ENCODE peak calls at places on chromosome 19, in six cellular contexts. W is lower leg skin, E is fibroblast of pulmonary artery, F is GM23338, P is cardiac muscle cell, J is H9. V is an unnamed sample.

GRCh38 chr19:1235625-1236538 is 1.9 kb downstream of the CBARP start:
- DNase-seq in W (no peak), E (no peak), F (no peak), P (no peak), J (no peak), V (no peak)

GRCh38 chr19:38729653-38730469 is 14.4 kb downstream of the CAPN12 start:
- DNase-seq in W (peak), E (peak), F (peak), P (peak), J (peak), V (peak)

GRCh38 chr19:17244618-17245534 is 843 bp downstream of the NR2F6 start:
- DNase-seq in W (no peak), E (no peak), F (peak), P (no peak), J (no peak), V (no peak)

GRCh38 chr19:4358709-4359626 is 15.6 kb downstream of the MPND start:
- DNase-seq in W (no peak), E (no peak), F (no peak), P (no peak), J (no peak), V (no peak)

GRCh38 chr19:1067341-1068103 is 555 bp downstream of the ARHGAP45 start:
- DNase-seq in W (no peak), E (no peak), F (no peak), P (no peak), J (no peak), V (no peak)

GRCh38 chr19:1572795-1573194 is 4.7 kb upstream of the MEX3D start:
- DNase-seq in W (no peak), E (no peak), F (no peak), P (no peak), J (no peak), V (no peak)

GRCh38 chr19:54160948-54161347 is 1.4 kb upstream of the LENG1 start:
- DNase-seq in W (no peak), E (no peak), F (peak), P (no peak), J (no peak), V (no peak)

GRCh38 chr19:34500656-34501120 is 19.1 kb downstream of the WTIP start:
- DNase-seq in W (no peak), E (no peak), F (peak), P (no peak), J (no peak), V (no peak)

GRCh38 chr19:27752530-27753184 is 1460.3 kb downstream of the UQCRFS1 start:
- DNase-seq in W (no peak), E (no peak), F (no peak), P (no peak), J (no peak), V (no peak)

GRCh38 chr19:37928527-37929286 is 21.7 kb downstream of the SIPA1L3 start:
- DNase-seq in W (no peak), E (no peak), F (peak), P (no peak), J (peak), V (no peak)

GRCh38 chr19:54011507-54012211 is 20.2 kb downstream of the CACNG6 start:
- DNase-seq in W (no peak), E (no peak), F (peak), P (no peak), J (peak), V (no peak)

GRCh38 chr19:33860691-33861090 is 64.0 kb downstream of the KCTD15 start:
- DNase-seq in W (no peak), E (no peak), F (no peak), P (no peak), J (no peak), V (no peak)

GRCh38 chr19:5694167-5694951 is 4.3 kb downstream of the RPL36 start:
- DNase-seq in W (no peak), E (no peak), F (no peak), P (no peak), J (peak), V (no peak)

GRCh38 chr19:1244693-1245451 is 3.3 kb downstream of the ATP5F1D start:
- DNase-seq in W (peak), E (no peak), F (no peak), P (no peak), J (no peak), V (no peak)

GRCh38 chr19:919157-920050 is 2.3 kb downstream of the KISS1R start:
- DNase-seq in W (no peak), E (no peak), F (peak), P (peak), J (no peak), V (no peak)

GRCh38 chr19:9597027-9597426 is 12.7 kb upstream of the ZNF121 start:
- DNase-seq in W (no peak), E (peak), F (no peak), P (no peak), J (no peak), V (no peak)

GRCh38 chr19:4115050-4115817 is 8.7 kb downstream of the MAP2K2 start:
- DNase-seq in W (no peak), E (no peak), F (no peak), P (peak), J (no peak), V (peak)

GRCh38 chr19:56080669-56081401 is 40.3 kb downstream of the ZNF787 start:
- DNase-seq in W (peak), E (peak), F (peak), P (peak), J (peak), V (peak)

GRCh38 chr19:55777528-55777927 is 8.6 kb downstream of the RFPL4AL1 start:
- DNase-seq in W (no peak), E (no peak), F (peak), P (no peak), J (no peak), V (no peak)

GRCh38 chr19:31118292-31118925 is 230.8 kb downstream of the TSHZ3 start:
- DNase-seq in W (no peak), E (no peak), F (peak), P (peak), J (no peak), V (no peak)

GRCh38 chr19:6737873-6738725 is 719 bp upstream of the GPR108 start:
- DNase-seq in W (peak), E (peak), F (peak), P (peak), J (peak), V (peak)

GRCh38 chr19:6736169-6736916 is 1.0 kb downstream of the GPR108 start:
- DNase-seq in W (peak), E (peak), F (peak), P (peak), J (peak), V (peak)

GRCh38 chr19:6737284-6737872 is at the start of gene GPR108:
- DNase-seq in W (peak), E (peak), F (peak), P (peak), J (peak), V (peak)

GRCh38 chr19:6735181-6735891 is 2.0 kb downstream of the GPR108 start:
- DNase-seq in W (no peak), E (no peak), F (no peak), P (no peak), J (no peak), V (no peak)

GRCh38 chr19:6736917-6737283 is 480 bp downstream of the GPR108 start:
- DNase-seq in W (no peak), E (no peak), F (no peak), P (no peak), J (no peak), V (no peak)
- TF ChIP-seq CTCF in W (no peak), E (no peak), F (peak), P (no peak), J (no peak), V (no peak)

GRCh38 chr19:41226053-41226873 is 7.2 kb downstream of the AXL start:
- DNase-seq in W (no peak), E (peak), F (peak), P (peak), J (peak), V (peak)
- TF ChIP-seq CTCF in W (no peak), E (no peak), F (no peak), P (no peak), J (peak), V (no peak)

GRCh38 chr19:36032251-36033104 is at the start of gene CLIP3:
- DNase-seq in W (no peak), E (peak), F (peak), P (peak), J (peak), V (peak)
- TF ChIP-seq CTCF in W (no peak), E (no peak), F (no peak), P (peak), J (no peak), V (peak)

GRCh38 chr19:10820173-10820572 is 15.8 kb downstream of the TMED1 start:
- DNase-seq in W (no peak), E (no peak), F (peak), P (no peak), J (no peak), V (no peak)
- TF ChIP-seq CTCF in W (no peak), E (peak), F (peak), P (no peak), J (peak), V (peak)

DNA sequence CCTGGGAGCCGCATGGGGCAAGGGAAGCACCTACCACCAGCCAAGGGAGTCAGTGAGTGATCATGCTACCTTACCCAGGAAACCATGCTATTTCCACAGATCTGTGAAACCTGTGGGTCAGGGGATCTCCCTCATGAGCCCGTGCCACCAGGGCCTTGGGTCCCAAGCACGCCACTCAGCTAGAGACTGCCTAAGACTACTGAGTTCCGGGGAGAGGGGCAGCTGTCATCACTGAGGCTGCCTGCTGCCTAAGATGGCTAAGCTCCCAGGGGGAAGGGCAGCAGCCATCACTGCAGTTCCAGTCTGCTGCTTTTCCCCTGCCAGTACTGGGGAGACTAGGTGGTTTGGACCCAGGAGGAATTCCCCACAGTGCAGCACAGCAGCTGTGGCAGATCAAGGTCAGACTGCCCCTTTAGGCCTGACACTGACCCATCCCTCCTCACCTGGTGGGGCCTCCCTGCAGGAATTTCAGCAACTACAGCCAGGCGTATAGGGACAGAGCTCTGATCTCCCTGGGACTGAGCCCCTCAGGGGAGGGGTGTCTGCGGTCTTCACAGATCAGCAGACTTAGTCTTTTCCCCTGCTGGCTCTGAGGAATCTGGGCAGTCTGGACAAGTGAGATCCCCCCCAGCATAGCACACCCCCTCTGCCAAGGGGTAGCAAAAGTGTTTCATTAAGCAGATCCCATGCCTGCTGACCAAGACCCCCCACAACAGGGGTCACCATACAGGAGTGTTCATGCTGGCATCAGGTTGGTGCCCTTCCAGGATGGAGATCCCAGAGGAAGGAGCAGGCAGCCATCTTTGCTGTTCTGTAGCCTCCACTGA is 26.9 kb downstream of the VSTM2B start:
- DNase-seq in W (no peak), E (no peak), F (no peak), P (no peak), J (peak), V (no peak)
- TF ChIP-seq CTCF in W (no peak), E (no peak), F (no peak), P (no peak), J (no peak), V (no peak)

GRCh38 chr19:19009951-19010350 is 23.4 kb downstream of the SUGP2 start:
- DNase-seq in W (no peak), E (no peak), F (no peak), P (no peak), J (no peak), V (no peak)
- TF ChIP-seq CTCF in W (no peak), E (no peak), F (no peak), P (no peak), J (no peak), V (no peak)

GRCh38 chr19:18603255-18603957 is 3.2 kb downstream of the CRLF1 start:
- DNase-seq in W (no peak), E (peak), F (peak), P (no peak), J (peak), V (peak)
- TF ChIP-seq CTCF in W (no peak), E (peak), F (peak), P (peak), J (peak), V (peak)

GRCh38 chr19:14198384-14199376 is 7.3 kb downstream of the ADGRL1 start:
- DNase-seq in W (no peak), E (peak), F (peak), P (no peak), J (no peak), V (peak)
- TF ChIP-seq CTCF in W (no peak), E (peak), F (peak), P (no peak), J (peak), V (no peak)

GRCh38 chr19:45676851-45677263 is 8.8 kb downstream of the GIPR start:
- DNase-seq in W (no peak), E (no peak), F (peak), P (no peak), J (no peak), V (no peak)

GRCh38 chr19:45682117-45682516 is 9.6 kb downstream of the SNRPD2 start:
- DNase-seq in W (no peak), E (no peak), F (no peak), P (no peak), J (no peak), V (no peak)

GRCh38 chr19:45681391-45682015 is 10.2 kb downstream of the SNRPD2 start:
- DNase-seq in W (peak), E (peak), F (peak), P (peak), J (peak), V (peak)

GRCh38 chr19:45682908-45683307 is 8.8 kb downstream of the SNRPD2 start:
- DNase-seq in W (no peak), E (no peak), F (no peak), P (no peak), J (no peak), V (no peak)

DNA sequence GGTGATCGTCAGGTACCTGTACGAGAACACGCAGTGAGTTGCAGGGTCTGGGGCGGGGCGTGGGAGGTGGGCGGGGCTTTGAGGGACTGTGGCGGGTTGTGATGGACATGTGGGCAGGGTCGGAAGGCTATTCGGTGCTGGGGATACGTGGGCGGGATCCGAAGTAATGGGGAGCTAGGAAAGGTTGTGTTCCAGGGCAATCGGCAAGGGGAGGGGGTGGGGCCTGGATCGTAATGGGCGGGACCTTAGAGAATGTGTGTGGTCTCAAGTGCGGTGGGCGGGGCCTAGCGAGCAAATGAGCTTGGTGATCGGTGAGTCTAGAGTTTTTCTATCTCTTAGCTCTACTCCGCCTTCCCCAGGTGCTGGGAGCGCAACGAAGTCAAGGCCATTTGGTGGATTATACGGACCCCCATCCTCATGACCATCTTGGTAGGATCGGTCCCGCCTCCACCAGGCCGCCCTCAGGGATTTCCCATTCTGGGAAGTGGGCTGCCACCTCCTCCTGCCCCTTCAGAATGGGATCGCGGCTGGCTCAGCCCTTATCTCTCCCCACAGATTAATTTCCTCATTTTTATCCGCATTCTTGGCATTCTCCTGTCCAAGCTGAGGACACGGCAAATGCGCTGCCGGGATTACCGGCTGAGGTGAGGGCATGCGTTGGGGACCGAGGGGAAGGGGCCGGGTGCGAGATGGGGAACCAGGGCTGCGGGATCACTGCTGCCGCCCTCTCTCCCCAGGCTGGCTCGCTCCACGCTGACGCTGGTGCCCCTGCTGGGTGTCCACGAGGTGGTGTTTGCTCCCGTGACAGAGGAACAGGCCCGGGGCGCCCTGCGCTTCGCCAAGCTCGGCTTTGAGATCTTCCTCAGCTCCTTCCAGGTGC is 9.6 kb downstream of the GIPR start:
- DNase-seq in W (peak), E (peak), F (peak), P (peak), J (peak), V (peak)
- TF ChIP-seq CTCF in W (no peak), E (no peak), F (peak), P (peak), J (no peak), V (no peak)

GRCh38 chr19:49812997-49813861 is at the start of gene FUZ:
- DNase-seq in W (peak), E (peak), F (peak), P (peak), J (peak), V (peak)
- TF ChIP-seq CTCF in W (no peak), E (peak), F (peak), P (peak), J (peak), V (no peak)